ENCODE peak calls at places on chromosomes 6 and 20, in seven cellular contexts. Z is psoas muscle; Q is ovary; F is adrenal gland; H is CD4-positive, CD25-positive, alpha-beta regulatory T cell; O is AG04450; L is mammary epithelial cell. S is an unnamed sample.

GRCh38 chr6:44133003-44133931 is 5.9 kb downstream of the TMEM63B start:
- DNase-seq in Z (peak), Q (peak), F (peak), H (no peak), O (no peak), L (peak), S (peak)

GRCh38 chr6:88872962-88873361 is 90.5 kb downstream of the RNGTT start:
- DNase-seq in Z (no peak), Q (no peak), F (no peak), H (no peak), O (no peak), L (no peak), S (no peak)

GRCh38 chr6:115891111-115891669 is 169.5 kb downstream of the FRK start:
- DNase-seq in Z (no peak), Q (no peak), F (peak), H (no peak), O (no peak), L (peak), S (no peak)

GRCh38 chr6:133503330-133503729 is 262.2 kb downstream of the EYA4 start:
- DNase-seq in Z (no peak), Q (no peak), F (no peak), H (no peak), O (no peak), L (no peak), S (no peak)

GRCh38 chr6:9623985-9624384 is 790.9 kb downstream of the TFAP2A start:
- DNase-seq in Z (no peak), Q (no peak), F (no peak), H (no peak), O (no peak), L (no peak), S (no peak)

GRCh38 chr6:73640179-73640750 is 13.5 kb downstream of the SLC17A5 start:
- DNase-seq in Z (no peak), Q (no peak), F (no peak), H (no peak), O (no peak), L (peak), S (no peak)

GRCh38 chr20:62025394-62025793 is 40.3 kb downstream of the TAF4 start:
- DNase-seq in Z (no peak), Q (no peak), F (no peak), H (no peak), O (no peak), L (no peak), S (no peak)

GRCh38 chr6:63805808-63806572 is 170.4 kb downstream of the PHF3 start:
- DNase-seq in Z (no peak), Q (no peak), F (peak), H (no peak), O (peak), L (peak), S (no peak)

GRCh38 chr6:2229039-2229438 is 16.4 kb downstream of the GMDS start:
- DNase-seq in Z (no peak), Q (no peak), F (no peak), H (no peak), O (no peak), L (no peak), S (no peak)

GRCh38 chr20:7716286-7716972 is 223.8 kb downstream of the HAO1 start:
- DNase-seq in Z (no peak), Q (no peak), F (no peak), H (no peak), O (no peak), L (no peak), S (no peak)

GRCh38 chr6:37048851-37049734 is 43.6 kb downstream of the FGD2 start:
- DNase-seq in Z (peak), Q (peak), F (no peak), H (peak), O (peak), L (peak), S (no peak)

GRCh38 chr20:43448748-43449535 is 8.8 kb upstream of the SRSF6 start:
- DNase-seq in Z (no peak), Q (no peak), F (peak), H (peak), O (no peak), L (peak), S (peak)

GRCh38 chr6:75012018-75012417 is 193.8 kb downstream of the COL12A1 start:
- DNase-seq in Z (no peak), Q (no peak), F (no peak), H (no peak), O (no peak), L (no peak), S (no peak)

GRCh38 chr6:73566954-73567591 is 46.2 kb upstream of the EEF1A1 start:
- DNase-seq in Z (peak), Q (no peak), F (peak), H (no peak), O (no peak), L (peak), S (no peak)

GRCh38 chr6:35400901-35401311 is 51.2 kb upstream of the FANCE start:
- DNase-seq in Z (no peak), Q (no peak), F (peak), H (no peak), O (no peak), L (peak), S (no peak)

GRCh38 chr20:37209661-37210314 is 30.4 kb upstream of the MROH8 start:
- DNase-seq in Z (no peak), Q (no peak), F (peak), H (no peak), O (no peak), L (peak), S (no peak)

GRCh38 chr20:55528482-55528881 is 476.8 kb downstream of the CBLN4 start:
- DNase-seq in Z (no peak), Q (no peak), F (no peak), H (no peak), O (no peak), L (no peak), S (no peak)

GRCh38 chr6:13462380-13463326 is 24.7 kb downstream of the GFOD1 start:
- DNase-seq in Z (no peak), Q (no peak), F (no peak), H (no peak), O (no peak), L (no peak), S (no peak)

GRCh38 chr6:14476793-14477531 is 359.4 kb downstream of the CD83 start:
- DNase-seq in Z (peak), Q (peak), F (peak), H (no peak), O (peak), L (no peak), S (no peak)

DNA sequence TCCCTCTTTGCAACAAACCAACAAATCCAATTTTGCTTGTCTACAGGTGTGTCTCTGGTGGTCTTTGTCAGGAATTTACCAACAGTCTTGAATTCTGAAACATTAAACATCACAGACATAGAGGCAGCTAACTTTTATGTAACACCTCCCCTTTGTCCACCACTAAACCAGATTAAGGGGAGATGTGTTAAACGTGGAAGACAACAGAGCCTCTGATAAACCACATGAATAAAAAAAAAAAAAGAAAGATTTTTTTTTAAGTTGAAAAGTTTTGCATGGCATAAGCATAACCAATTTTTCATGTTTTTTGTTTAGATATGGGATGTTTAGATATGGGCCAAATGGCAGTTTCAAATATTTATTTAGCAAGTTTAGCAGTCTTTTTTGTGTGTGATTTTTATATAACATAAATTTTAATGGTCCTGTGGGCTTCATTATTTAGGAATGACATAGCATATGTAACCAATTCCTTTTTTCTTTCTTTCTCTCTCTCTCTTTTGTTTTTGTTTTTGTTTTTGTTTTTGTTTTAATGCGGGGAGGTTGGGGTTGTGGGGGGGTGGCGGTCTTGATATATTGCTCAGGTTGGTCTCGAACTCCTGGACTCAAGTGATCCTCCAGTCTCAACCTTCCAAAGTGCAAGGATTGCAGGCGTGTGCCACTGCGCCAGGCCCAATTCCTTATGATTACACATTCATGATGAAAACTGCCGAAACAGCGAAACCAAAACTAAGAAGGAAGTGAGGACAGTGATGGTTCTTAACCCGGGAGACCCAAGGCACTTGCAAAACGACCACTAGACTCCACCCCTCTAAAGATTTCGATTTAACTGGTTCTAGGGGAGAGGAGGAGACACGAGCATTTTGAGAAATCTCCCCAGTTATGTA is 60.5 kb upstream of the BTN3A2 start:
- DNase-seq in Z (peak), Q (peak), F (peak), H (peak), O (no peak), L (no peak), S (no peak)
- H3K27ac ChIP-seq in Z (peak), Q (peak), F (peak), H (peak), O (peak), L (peak), S (peak)

DNA sequence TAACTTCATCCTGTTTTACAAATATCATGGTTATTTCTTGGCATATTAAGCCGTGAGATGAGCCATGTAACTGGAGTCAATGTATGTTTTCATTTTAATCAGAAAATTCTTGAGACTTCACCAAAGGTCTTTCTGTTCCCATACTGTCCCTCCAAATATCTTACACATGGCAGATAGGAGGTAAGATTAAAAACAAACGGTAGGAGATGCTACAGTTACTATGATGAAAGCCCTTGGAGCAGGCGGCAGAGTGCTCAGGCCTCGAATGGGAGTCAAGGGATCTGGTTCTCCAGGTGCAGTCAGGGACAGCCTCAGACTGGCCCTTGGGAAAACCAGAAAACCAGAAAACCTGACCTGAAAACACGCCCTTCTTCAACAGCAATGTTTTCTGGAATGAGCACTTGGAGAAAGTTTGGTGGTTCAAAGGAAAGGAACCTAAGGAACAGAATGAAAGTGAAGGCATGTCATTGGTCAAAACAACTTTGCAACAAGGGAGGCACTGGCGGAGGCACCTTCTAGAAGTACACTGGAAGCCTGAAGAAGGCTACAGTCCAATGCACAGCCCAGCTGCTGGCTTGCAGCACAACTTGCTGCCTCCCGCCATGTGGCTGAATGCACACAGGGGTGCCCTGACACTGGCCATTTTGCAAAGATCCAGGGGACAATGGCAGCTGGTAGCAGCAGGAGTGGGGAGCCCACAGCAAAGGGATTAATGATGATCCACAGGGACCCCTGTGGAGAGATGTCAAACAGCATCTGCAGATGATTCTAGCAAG is 17.4 kb upstream of the FOXO3 start:
- DNase-seq in Z (no peak), Q (no peak), F (no peak), H (no peak), O (no peak), L (no peak), S (no peak)
- H3K27ac ChIP-seq in Z (peak), Q (no peak), F (no peak), H (no peak), O (no peak), L (no peak), S (no peak)

DNA sequence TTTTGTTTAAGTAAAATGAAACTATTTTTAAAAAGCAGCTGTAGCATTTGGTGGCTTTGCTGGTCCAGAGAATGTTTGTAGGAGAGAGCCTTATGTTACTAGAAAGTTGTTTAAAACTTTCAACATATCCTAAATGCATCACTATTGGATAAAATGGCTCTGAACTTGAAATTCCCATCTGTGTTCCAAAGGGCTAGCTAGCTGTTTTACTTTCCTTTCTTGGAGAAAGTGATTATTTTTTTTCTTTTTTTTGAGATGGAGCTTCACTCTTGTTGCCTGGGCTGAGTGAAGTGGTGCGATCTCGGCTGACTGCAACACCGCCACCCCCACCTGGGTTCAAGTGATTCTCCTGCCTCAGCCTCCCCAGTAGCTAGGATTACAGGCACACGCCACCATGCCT is 2.5 kb downstream of the SYNJ2 start:
- DNase-seq in Z (no peak), Q (no peak), F (no peak), H (no peak), O (no peak), L (no peak), S (no peak)
- H3K27ac ChIP-seq in Z (no peak), Q (no peak), F (peak), H (no peak), O (peak), L (no peak), S (no peak)

GRCh38 chr6:6201200-6201599 is 119.3 kb downstream of the F13A1 start:
- DNase-seq in Z (no peak), Q (no peak), F (no peak), H (no peak), O (no peak), L (no peak), S (no peak)
- H3K27ac ChIP-seq in Z (no peak), Q (no peak), F (no peak), H (no peak), O (no peak), L (no peak), S (no peak)

DNA sequence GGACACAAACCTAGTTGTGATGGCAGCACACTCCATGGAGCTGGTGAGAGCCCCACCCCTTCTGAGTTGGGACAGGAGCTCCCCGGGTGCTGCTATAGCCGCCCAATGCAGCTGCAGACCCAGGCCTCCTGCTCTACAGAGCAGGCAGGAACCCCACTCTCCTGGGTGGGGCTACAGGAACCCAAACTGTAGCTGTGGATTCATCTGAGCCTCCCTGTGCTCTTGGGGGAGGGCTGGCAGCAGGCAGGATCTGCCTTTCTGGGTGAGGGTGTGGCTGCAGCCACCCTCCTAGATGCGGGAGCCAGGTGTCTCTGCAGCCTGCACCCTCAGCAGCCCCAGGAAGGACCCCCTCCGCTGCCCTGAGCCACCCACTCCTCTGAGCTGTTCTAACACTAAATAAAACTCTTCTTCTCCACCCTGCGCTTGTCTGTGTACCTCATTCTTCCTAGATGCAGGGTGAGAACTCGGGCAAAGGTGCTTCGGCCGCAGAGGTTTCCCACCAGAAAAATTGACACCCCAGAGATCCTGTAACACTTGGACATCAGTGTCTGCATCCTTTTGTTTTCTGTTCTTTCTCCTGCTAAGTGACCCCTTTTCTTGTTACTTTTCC is 55.2 kb upstream of the KIF13A start:
- DNase-seq in Z (no peak), Q (no peak), F (no peak), H (no peak), O (no peak), L (no peak), S (no peak)
- H3K27ac ChIP-seq in Z (no peak), Q (peak), F (peak), H (no peak), O (peak), L (peak), S (no peak)

GRCh38 chr6:25038300-25038699 is 102.5 kb upstream of the RIPOR2 start:
- DNase-seq in Z (no peak), Q (no peak), F (no peak), H (no peak), O (no peak), L (no peak), S (no peak)

GRCh38 chr6:25036461-25036860 is 100.7 kb upstream of the RIPOR2 start:
- DNase-seq in Z (no peak), Q (no peak), F (no peak), H (no peak), O (no peak), L (no peak), S (no peak)

GRCh38 chr6:25032964-25033363 is 97.2 kb upstream of the RIPOR2 start:
- DNase-seq in Z (no peak), Q (no peak), F (no peak), H (no peak), O (no peak), L (no peak), S (no peak)

GRCh38 chr6:25035451-25036435 is 100.0 kb upstream of the RIPOR2 start:
- DNase-seq in Z (no peak), Q (no peak), F (no peak), H (no peak), O (no peak), L (no peak), S (no peak)

GRCh38 chr6:25034477-25034876 is 98.7 kb upstream of the RIPOR2 start:
- DNase-seq in Z (no peak), Q (no peak), F (no peak), H (no peak), O (no peak), L (no peak), S (no peak)
- H3K27ac ChIP-seq in Z (no peak), Q (no peak), F (no peak), H (peak), O (no peak), L (no peak), S (no peak)

S was measured in caudate nucleus.